ENCODE peak calls at places on chromosomes 3 and 15, in five cellular contexts. X is uterus, C is heart left ventricle, Y is GM23248, U is NCI-H748 treated with DMSO at 0.1 percent for 48 hours. B is an unnamed sample.

GRCh38 chr15:45338417-45338816 is 39.9 kb downstream of the GATM start:
- DNase-seq in X (no peak), C (no peak), Y (no peak), U (no peak), B (no peak)

GRCh38 chr3:184368116-184368803 is 6.8 kb downstream of the POLR2H start:
- DNase-seq in X (no peak), C (no peak), Y (peak; percentile 12), U (no peak), B (no peak)

GRCh38 chr3:136070334-136070733 is 104.8 kb downstream of the PPP2R3A start:
- DNase-seq in X (peak; percentile 51), C (no peak), Y (peak; percentile 93), U (no peak), B (peak; percentile 94)

GRCh38 chr3:71185733-71186455 is 397.6 kb downstream of the FOXP1 start:
- DNase-seq in X (no peak), C (no peak), Y (peak; percentile 28), U (no peak), B (peak; percentile 28)

GRCh38 chr3:170493712-170494182 is 75.1 kb downstream of the CLDN11 start:
- DNase-seq in X (peak; percentile 64), C (no peak), Y (peak; percentile 76), U (no peak), B (peak; percentile 67)

GRCh38 chr3:64220161-64220560 is 5.1 kb downstream of the PRICKLE2 start:
- DNase-seq in X (no peak), C (no peak), Y (peak; percentile 80), U (no peak), B (peak; percentile 72)

GRCh38 chr3:188518835-188519452 is 365.0 kb downstream of the LPP start:
- DNase-seq in X (no peak), C (no peak), Y (no peak), U (no peak), B (no peak)

GRCh38 chr3:55434789-55435188 is 52.3 kb downstream of the WNT5A start:
- DNase-seq in X (no peak), C (no peak), Y (peak; percentile 36), U (no peak), B (peak; percentile 40)

GRCh38 chr15:28068930-28069329 is 30.2 kb downstream of the OCA2 start:
- DNase-seq in X (no peak), C (no peak), Y (no peak), U (no peak), B (no peak)

GRCh38 chr3:31532587-31533168 is at the start of gene STT3B:
- DNase-seq in X (peak; percentile 68), C (peak; percentile 93), Y (peak; percentile 88), U (peak; percentile 40), B (peak; percentile 73)

GRCh38 chr15:57646057-57646456 is 54.4 kb downstream of the MYZAP start:
- DNase-seq in X (no peak), C (no peak), Y (peak; percentile 29), U (no peak), B (no peak)

GRCh38 chr3:10531031-10531430 is 25.6 kb upstream of the ATP2B2 start:
- DNase-seq in X (no peak), C (no peak), Y (no peak), U (no peak), B (no peak)

GRCh38 chr3:38538773-38539353 is 42.7 kb downstream of the EXOG start:
- DNase-seq in X (no peak), C (no peak), Y (no peak), U (no peak), B (no peak)

GRCh38 chr3:14143826-14144225 is 19.0 kb downstream of the TMEM43 start:
- DNase-seq in X (peak; percentile 79), C (no peak), Y (peak; percentile 95), U (no peak), B (peak; percentile 93)

GRCh38 chr3:195596648-195597628 is 13.2 kb upstream of the APOD start:
- DNase-seq in X (no peak), C (no peak), Y (no peak), U (no peak), B (no peak)

GRCh38 chr15:75775296-75776074 is 62.8 kb upstream of the CSPG4 start:
- DNase-seq in X (no peak), C (no peak), Y (no peak), U (no peak), B (peak; percentile 21)

GRCh38 chr3:127747751-127748521 is 74.4 kb downstream of the MGLL start:
- DNase-seq in X (peak; percentile 65), C (peak; percentile 83), Y (peak; percentile 97), U (no peak), B (peak; percentile 96)

GRCh38 chr3:187318819-187319616 is 27.5 kb upstream of the MASP1 start:
- DNase-seq in X (peak; percentile 65), C (no peak), Y (peak; percentile 85), U (no peak), B (peak; percentile 69)

GRCh38 chr3:185688808-185689207 is 102.7 kb downstream of the SENP2 start:
- DNase-seq in X (no peak), C (no peak), Y (peak; percentile 100), U (no peak), B (peak; percentile 100)

GRCh38 chr3:119841808-119842471 is 60.0 kb downstream of the NR1I2 start:
- DNase-seq in X (no peak), C (no peak), Y (peak; percentile 9), U (no peak), B (peak; percentile 63)

GRCh38 chr15:81273855-81274254 is 50.1 kb downstream of the STARD5 start:
- DNase-seq in X (no peak), C (no peak), Y (no peak), U (no peak), B (no peak)

GRCh38 chr3:38147434-38147833 is 9.0 kb downstream of the MYD88 start:
- DNase-seq in X (no peak), C (no peak), Y (no peak), U (no peak), B (no peak)

GRCh38 chr15:65460948-65461347 is 38.2 kb upstream of the IGDCC4 start:
- DNase-seq in X (no peak), C (no peak), Y (peak; percentile 40), U (no peak), B (peak; percentile 44)

GRCh38 chr15:22786868-22787698 is 639 bp downstream of the NIPA1 start:
- DNase-seq in X (no peak), C (no peak), Y (peak; percentile 54), U (no peak), B (peak; percentile 26)

GRCh38 chr3:45940781-45941365 is 2.4 kb upstream of the CXCR6 start:
- DNase-seq in X (no peak), C (no peak), Y (no peak), U (no peak), B (no peak)

GRCh38 chr3:148937477-148937876 is 53.9 kb upstream of the GYG1 start:
- DNase-seq in X (no peak), C (no peak), Y (no peak), U (no peak), B (peak; percentile 35)

GRCh38 chr3:149152420-149152819 is 23.0 kb downstream of the HPS3 start:
- DNase-seq in X (no peak), C (no peak), Y (peak; percentile 59), U (no peak), B (peak; percentile 83)

GRCh38 chr3:58609990-58610389 is 32.8 kb upstream of the FAM107A start:
- DNase-seq in X (no peak), C (no peak), Y (peak; percentile 37), U (no peak), B (peak; percentile 32)

GRCh38 chr3:54572197-54572895 is 355.5 kb downstream of the LRTM1 start:
- DNase-seq in X (no peak), C (no peak), Y (peak; percentile 5), U (no peak), B (peak; percentile 71)

GRCh38 chr3:100927775-100928174 is 65.4 kb downstream of the ABI3BP start:
- DNase-seq in X (no peak), C (no peak), Y (peak; percentile 58), U (no peak), B (no peak)

GRCh38 chr3:42129014-42129953 is 38.1 kb downstream of the TRAK1 start:
- DNase-seq in X (no peak), C (no peak), Y (peak; percentile 34), U (no peak), B (peak; percentile 41)

GRCh38 chr15:41115652-41116115 is 396 bp downstream of the INO80 start:
- DNase-seq in X (peak; percentile 53), C (no peak), Y (no peak), U (no peak), B (peak; percentile 47)

GRCh38 chr3:113231827-113232253 is 20.5 kb downstream of the BOC start:
- DNase-seq in X (no peak), C (no peak), Y (peak; percentile 89), U (no peak), B (peak; percentile 99)

GRCh38 chr3:48652923-48653715 is 9.6 kb downstream of the CELSR3 start:
- DNase-seq in X (no peak), C (no peak), Y (no peak), U (no peak), B (no peak)

GRCh38 chr15:39583586-39584265 is 2.8 kb downstream of the THBS1 start:
- DNase-seq in X (no peak), C (no peak), Y (peak; percentile 83), U (no peak), B (peak; percentile 67)